ENCODE peak calls at places on chromosomes 1 and 21, in seven cellular contexts. Q is T-helper 22 cell; F is activated T-helper 1 cell treated with Interleukin-2 at 50 U/mL for 16 hours; B is pancreas; T is stimulated activated CD4-positive, alpha-beta T cell treated with anti-CD3 and anti-CD28 coated beads, Interleukin-15, amount 100 ng/mL, for 48 hours; D is activated T-cell treated with anti-CD3 and anti-CD28 coated beads for 1 hour; I is NCI-H2171 treated with DMSO at 0.1 percent for 48 hours. O is an unnamed sample.

GRCh38 chr1:151831256-151831591 is 378 bp downstream of the RORC start:
- DNase-seq in B (no peak), Q (no peak), T (no peak), D (no peak), I (no peak), F (no peak), O (no peak)

GRCh38 chr1:10161541-10162290 is 48.7 kb upstream of the KIF1B start:
- DNase-seq in T (no peak), D (no peak), I (no peak), B (no peak), Q (no peak), F (no peak), O (no peak)

GRCh38 chr1:155971910-155972809 is 6.2 kb downstream of the ARHGEF2 start:
- DNase-seq in I (no peak), F (no peak), T (no peak), B (no peak), D (no peak), Q (no peak), O (no peak)

GRCh38 chr21:17911628-17912027 is 92.5 kb upstream of the C21orf91 start:
- DNase-seq in D (no peak), B (no peak), F (no peak), Q (no peak), T (no peak), I (no peak), O (no peak)

GRCh38 chr21:46667735-46668380 is 32.4 kb downstream of the PRMT2 start:
- DNase-seq in Q (no peak), F (no peak), D (no peak), T (no peak), B (no peak), I (peak), O (peak)

GRCh38 chr1:14786104-14786675 is 187.7 kb downstream of the KAZN start:
- DNase-seq in I (no peak), F (no peak), B (no peak), Q (no peak), T (no peak), D (no peak), O (no peak)

GRCh38 chr21:42314616-42315295 is 453 bp downstream of the TFF3 start:
- DNase-seq in Q (no peak), D (no peak), I (no peak), B (no peak), F (no peak), T (no peak), O (peak)

GRCh38 chr1:15957221-15958090 is 18.4 kb downstream of the ZBTB17 start:
- DNase-seq in B (no peak), T (no peak), Q (no peak), I (peak), F (no peak), D (no peak), O (peak)

GRCh38 chr1:192587386-192588276 is 12.1 kb downstream of the RGS1 start:
- DNase-seq in Q (no peak), B (no peak), F (no peak), I (no peak), T (no peak), D (no peak), O (no peak)

GRCh38 chr1:3917761-3918160 is 17.7 kb upstream of the C1orf174 start:
- DNase-seq in T (no peak), Q (no peak), B (no peak), F (no peak), I (no peak), D (no peak), O (no peak)

GRCh38 chr1:29488086-29488793 is 251.9 kb downstream of the PTPRU start:
- DNase-seq in Q (no peak), I (no peak), T (no peak), B (no peak), D (no peak), F (no peak), O (no peak)

GRCh38 chr1:66944330-66945274 is 19.8 kb downstream of the MIER1 start:
- DNase-seq in Q (no peak), B (no peak), T (no peak), D (no peak), I (no peak), F (no peak), O (no peak)

GRCh38 chr21:44759628-44760285 is 41.9 kb downstream of the UBE2G2 start:
- DNase-seq in D (no peak), F (no peak), I (no peak), Q (no peak), T (no peak), B (no peak), O (no peak)

GRCh38 chr1:101276818-101277217 is 40.0 kb downstream of the S1PR1 start:
- DNase-seq in Q (no peak), F (no peak), D (no peak), B (no peak), I (peak), T (no peak), O (peak)

GRCh38 chr1:15849775-15850449 is 2.4 kb downstream of the SPEN start:
- DNase-seq in F (peak), I (peak), T (no peak), Q (no peak), B (peak), D (no peak), O (peak)

GRCh38 chr1:3082571-3083516 is 13.8 kb downstream of the PRDM16 start:
- DNase-seq in F (no peak), D (no peak), I (no peak), B (no peak), T (no peak), Q (no peak), O (no peak)

GRCh38 chr1:151135433-151136385 is 10.7 kb downstream of the SEMA6C start:
- DNase-seq in D (no peak), B (no peak), Q (no peak), I (no peak), T (no peak), F (no peak), O (no peak)

GRCh38 chr1:30912203-30912602 is 3.6 kb upstream of the SDC3 start:
- DNase-seq in B (no peak), F (no peak), D (no peak), T (no peak), Q (no peak), I (no peak), O (no peak)

GRCh38 chr1:15139654-15140350 is 13.7 kb upstream of the TMEM51 start:
- DNase-seq in I (peak), D (no peak), F (no peak), B (peak), Q (no peak), T (no peak), O (peak)

O was measured in NCI-H69.